ENCODE peak calls at places on chromosomes 16 and 17, in six cellular contexts. Y is GM12878; Z is CD8-positive, alpha-beta T cell; X is colonic mucosa; D is cardiac muscle cell; V is neural progenitor cell. C is an unnamed sample. For H3K9me3, the result is how much of the 10 kb centered on the place peaks cover.

GRCh38 chr16:19167710-19168172 is 299 bp upstream of the SYT17 start:
- DNase-seq in Y (no peak), Z (no peak), X (peak), D (peak), V (peak), C (peak)

GRCh38 chr17:15441315-15441714 is 26.1 kb downstream of the CDRT4 start:
- DNase-seq in Y (no peak), Z (no peak), X (no peak), D (peak), V (no peak), C (no peak)

GRCh38 chr16:2511128-2511785 is 2.5 kb upstream of the ATP6V0C start:
- DNase-seq in Y (no peak), Z (no peak), X (peak), D (peak), V (peak), C (peak)

GRCh38 chr17:50845260-50846147 is 10.1 kb downstream of the WFIKKN2 start:
- DNase-seq in Y (no peak), Z (no peak), X (no peak), D (no peak), V (no peak), C (no peak)

GRCh38 chr17:12406623-12407228 is 259.0 kb upstream of the MYOCD start:
- DNase-seq in Y (no peak), Z (no peak), X (no peak), D (no peak), V (no peak), C (no peak)

GRCh38 chr16:66653581-66654350 is 42.8 kb downstream of the CMTM4 start:
- DNase-seq in Y (no peak), Z (no peak), X (no peak), D (peak), V (no peak), C (no peak)

GRCh38 chr17:50279181-50279526 is 4.9 kb downstream of the TMEM92 start:
- DNase-seq in Y (no peak), Z (no peak), X (no peak), D (no peak), V (no peak), C (no peak)

GRCh38 chr17:16352838-16353701 is at the start of gene CENPV:
- DNase-seq in Y (no peak), Z (peak), X (peak), D (peak), V (peak), C (peak)

GRCh38 chr17:18371455-18371854 is 6.1 kb upstream of the EVPLL start:
- DNase-seq in Y (peak), Z (no peak), X (no peak), D (no peak), V (no peak), C (no peak)

GRCh38 chr16:87392823-87393679 is 915 bp downstream of the MAP1LC3B start:
- DNase-seq in Y (no peak), Z (no peak), X (peak), D (peak), V (peak), C (peak)

GRCh38 chr16:81739503-81739902 is 39.6 kb upstream of the PLCG2 start:
- DNase-seq in Y (no peak), Z (no peak), X (no peak), D (no peak), V (no peak), C (no peak)

GRCh38 chr16:84677017-84677803 is 22.6 kb upstream of the USP10 start:
- DNase-seq in Y (no peak), Z (no peak), X (no peak), D (peak), V (peak), C (no peak)

GRCh38 chr17:61294286-61294685 is 105.4 kb upstream of the TBX2 start:
- DNase-seq in Y (no peak), Z (no peak), X (no peak), D (no peak), V (no peak), C (no peak)

GRCh38 chr17:40496634-40497420 is 4.6 kb downstream of the TNS4 start:
- DNase-seq in Y (no peak), Z (no peak), X (no peak), D (no peak), V (no peak), C (no peak)

GRCh38 chr16:67959520-67959919 is 8.9 kb downstream of the SLC12A4 start:
- DNase-seq in Y (no peak), Z (no peak), X (no peak), D (peak), V (no peak), C (no peak)

GRCh38 chr17:17605747-17606083 is 14.2 kb upstream of the PEMT start:
- DNase-seq in Y (no peak), Z (no peak), X (no peak), D (no peak), V (no peak), C (no peak)

GRCh38 chr17:74840989-74841666 is 18.6 kb downstream of the GRIN2C start:
- DNase-seq in Y (no peak), Z (no peak), X (peak), D (peak), V (peak), C (peak)

GRCh38 chr16:66262253-66263167 is 104.0 kb upstream of the CDH5 start:
- DNase-seq in Y (no peak), Z (no peak), X (no peak), D (peak), V (no peak), C (peak)

GRCh38 chr16:12833939-12834338 is 30.3 kb upstream of the CPPED1 start:
- DNase-seq in Y (no peak), Z (no peak), X (no peak), D (no peak), V (peak), C (no peak)

GRCh38 chr16:75653926-75654325 is 6.4 kb downstream of the TERF2IP start:
- DNase-seq in Y (no peak), Z (no peak), X (no peak), D (no peak), V (no peak), C (no peak)

GRCh38 chr16:30474062-30474452 is 1.5 kb downstream of the ITGAL start:
- DNase-seq in Y (no peak), Z (no peak), X (no peak), D (no peak), V (no peak), C (no peak)

GRCh38 chr16:30470632-30471007 is 1.9 kb upstream of the ITGAL start:
- DNase-seq in Y (no peak), Z (no peak), X (no peak), D (no peak), V (no peak), C (no peak)

GRCh38 chr16:30472328-30472942 is at the start of gene ITGAL:
- DNase-seq in Y (peak), Z (peak), X (peak), D (no peak), V (no peak), C (peak)

GRCh38 chr16:30474684-30475083 is 2.1 kb downstream of the ITGAL start:
- DNase-seq in Y (no peak), Z (no peak), X (no peak), D (no peak), V (no peak), C (no peak)

GRCh38 chr16:30473231-30474061 is 904 bp downstream of the ITGAL start:
- DNase-seq in Y (no peak), Z (peak), X (no peak), D (no peak), V (no peak), C (peak)
- H3K4me3 ChIP-seq in Y (peak), Z (peak), X (peak), D (no peak), V (no peak), C (peak)

DNA sequence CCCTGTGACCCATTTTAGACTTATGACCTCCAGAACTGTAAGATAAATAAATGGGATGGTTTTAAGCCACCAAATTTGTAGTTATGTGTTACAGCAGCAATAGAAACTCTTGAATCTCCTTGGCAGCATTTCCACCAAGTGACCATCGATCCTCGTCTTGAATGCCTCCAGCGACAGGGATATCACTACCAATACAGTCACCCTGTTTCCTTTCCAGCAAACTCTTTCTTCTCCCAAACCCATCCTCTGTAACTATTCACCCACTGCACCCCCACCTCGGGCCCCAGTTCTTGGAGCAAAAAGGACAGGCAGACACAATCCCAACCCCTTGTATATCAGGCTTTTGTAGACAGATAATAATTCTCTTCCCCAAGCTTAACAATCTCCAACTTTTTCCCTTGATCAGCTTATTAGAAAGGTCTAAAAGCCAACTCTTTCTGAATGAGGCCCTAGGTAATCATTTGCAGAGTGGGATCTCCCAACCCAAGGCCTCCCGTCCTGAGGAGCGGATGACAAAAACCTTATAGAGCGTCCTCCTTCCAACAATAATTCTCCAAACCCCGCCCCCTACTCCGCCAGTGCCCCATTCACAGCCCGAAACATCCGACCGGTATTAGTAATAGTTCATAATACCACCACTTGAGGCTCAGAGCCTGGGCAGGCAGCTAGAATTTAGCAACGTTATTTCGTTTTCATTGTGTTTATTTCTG is 14.7 kb upstream of the PLLP start:
- DNase-seq in Y (no peak), Z (no peak), X (peak), D (no peak), V (no peak), C (peak)
- TF ChIP-seq CTCF in Y (peak), Z (no peak), X (no peak), D (peak), V (no peak), C (peak)

GRCh38 chr16:35575432-35575821 is 2116.0 kb downstream of the TP53TG3F start:
- DNase-seq in Y (no peak), Z (no peak), X (no peak), D (no peak), V (no peak), C (no peak)

GRCh38 chr16:35572186-35572585 is 2112.8 kb downstream of the TP53TG3F start:
- DNase-seq in Y (no peak), Z (no peak), X (no peak), D (no peak), V (no peak), C (no peak)

GRCh38 chr16:35574011-35574410 is 2114.6 kb downstream of the TP53TG3F start:
- DNase-seq in Y (no peak), Z (no peak), X (no peak), D (no peak), V (no peak), C (no peak)

GRCh38 chr16:35573407-35573806 is 2114.0 kb downstream of the TP53TG3F start:
- DNase-seq in Y (no peak), Z (no peak), X (no peak), D (no peak), V (no peak), C (no peak)

GRCh38 chr16:35574454-35575431 is 2115.3 kb downstream of the TP53TG3F start:
- DNase-seq in Y (no peak), Z (no peak), X (no peak), D (no peak), V (no peak), C (no peak)
- H3K9me3 ChIP-seq in Y (under half), Z (under half), X (under half), D (under half), V (under half), C (half or more)

DNA sequence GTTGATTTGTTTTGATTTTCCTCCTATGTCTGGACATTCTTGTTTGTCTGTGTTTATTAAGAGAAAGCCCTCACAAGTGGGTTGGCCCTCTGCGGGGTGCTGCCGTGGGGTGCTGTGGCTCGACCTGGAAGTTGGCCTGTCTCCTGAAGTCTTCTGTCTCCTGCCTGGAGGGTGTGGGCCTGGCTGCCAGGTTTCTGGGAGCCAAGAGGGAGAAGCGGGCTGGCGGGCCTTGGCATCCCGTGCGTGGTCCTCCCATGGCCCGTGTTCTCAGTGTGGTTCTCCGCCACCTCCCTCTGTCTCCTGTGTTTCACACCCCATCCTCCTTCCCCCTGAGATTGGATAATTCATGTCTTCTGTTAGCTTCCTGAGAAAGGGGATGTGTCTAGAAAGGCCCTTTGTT is 69.6 kb downstream of the RNF213 start:
- DNase-seq in Y (no peak), Z (no peak), X (no peak), D (no peak), V (no peak), C (peak)
- H3K4me3 ChIP-seq in Y (no peak), Z (no peak), X (no peak), D (no peak), V (no peak), C (no peak)

DNA sequence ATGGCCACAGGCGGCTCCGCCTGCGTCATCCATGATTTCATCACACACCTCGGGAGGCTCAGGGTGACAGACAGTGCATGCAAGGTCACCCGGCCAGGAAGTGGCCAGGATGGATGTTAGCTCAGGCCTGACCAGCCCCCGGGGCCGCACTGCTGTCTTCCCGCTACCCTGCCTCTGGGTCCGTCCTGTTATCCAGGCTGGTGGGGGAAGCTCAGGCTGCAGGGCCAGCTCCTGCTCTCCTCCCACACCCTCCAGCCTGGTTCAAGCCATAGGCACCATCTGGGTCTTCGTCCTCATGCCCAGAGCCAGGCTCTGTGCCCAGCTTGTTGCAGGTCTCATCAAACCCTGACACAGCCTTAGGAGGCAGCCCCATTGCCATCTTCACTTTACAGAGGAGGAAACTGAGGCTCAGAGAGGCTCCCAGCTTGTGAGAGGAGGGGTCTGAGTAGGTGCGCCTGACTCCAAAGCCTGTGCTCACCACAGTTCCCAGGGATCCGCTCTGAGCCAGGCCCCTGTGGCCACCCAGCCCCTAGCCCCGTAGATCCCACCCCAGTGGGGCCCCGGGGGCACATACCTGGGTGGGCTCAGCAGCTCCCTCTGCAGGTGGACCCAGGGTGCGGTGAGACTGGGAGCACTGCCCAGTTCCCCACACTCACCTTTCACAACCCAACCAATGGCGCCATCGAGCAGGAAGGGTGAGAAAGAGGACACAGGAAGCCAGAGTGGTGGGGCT is 414 bp upstream of the ADGRG3 start:
- DNase-seq in Y (no peak), Z (no peak), X (no peak), D (peak), V (no peak), C (peak)
- TF ChIP-seq CTCF in Y (no peak), Z (no peak), X (no peak), D (peak), V (peak), C (no peak)

GRCh38 chr16:35197656-35198055 is 1738.2 kb downstream of the TP53TG3F start:
- DNase-seq in Y (no peak), Z (no peak), X (no peak), D (no peak), V (no peak), C (no peak)
- H3K9me3 ChIP-seq in Y (under half), Z (under half), X (under half), D (under half), V (under half), C (under half)

DNA sequence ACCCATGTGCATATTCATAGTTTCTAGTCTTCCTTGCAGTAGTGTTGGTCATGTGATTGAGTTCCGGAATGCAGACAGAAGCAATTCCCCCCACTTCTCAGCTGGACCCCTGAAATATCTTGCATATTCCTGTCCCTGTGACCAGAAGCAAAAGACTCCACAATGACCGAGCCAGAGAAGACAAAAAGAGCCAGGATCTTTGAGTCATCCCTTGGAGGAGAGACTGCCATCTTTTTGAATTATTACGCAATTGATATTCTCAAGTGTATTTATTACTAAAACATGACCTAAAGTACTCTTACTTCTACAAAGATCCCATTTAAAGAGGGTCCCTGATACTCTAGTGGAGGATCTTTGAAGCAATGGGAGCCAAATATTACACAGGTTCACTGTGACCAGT is 43.5 kb downstream of the SOX9 start:
- DNase-seq in Y (no peak), Z (no peak), X (no peak), D (no peak), V (no peak), C (no peak)
- H3K4me3 ChIP-seq in Y (no peak), Z (no peak), X (no peak), D (no peak), V (no peak), C (no peak)

DNA sequence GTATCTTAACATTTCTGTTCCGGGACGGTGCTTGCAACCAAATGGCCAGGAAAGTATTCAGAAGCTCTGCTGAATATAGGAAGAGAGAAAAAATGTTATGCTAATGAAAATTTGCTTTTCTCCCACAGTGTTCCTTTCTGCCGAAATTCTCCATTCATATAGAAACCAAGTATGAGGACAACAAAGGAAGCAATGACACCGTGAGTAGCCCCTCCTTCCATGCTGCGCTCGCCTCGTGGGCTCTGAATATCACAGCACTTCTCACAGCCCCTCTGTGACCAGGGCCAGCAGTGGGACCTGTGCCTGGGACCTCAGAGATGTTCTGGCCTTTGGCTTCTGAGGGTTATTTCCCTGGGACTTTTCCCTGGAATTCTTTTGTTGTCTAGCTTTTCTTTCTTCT is 139.7 kb upstream of the NOL11 start:
- DNase-seq in Y (peak), Z (no peak), X (no peak), D (no peak), V (peak), C (no peak)
- TF ChIP-seq CTCF in Y (no peak), Z (no peak), X (no peak), D (no peak), V (no peak), C (no peak)

DNA sequence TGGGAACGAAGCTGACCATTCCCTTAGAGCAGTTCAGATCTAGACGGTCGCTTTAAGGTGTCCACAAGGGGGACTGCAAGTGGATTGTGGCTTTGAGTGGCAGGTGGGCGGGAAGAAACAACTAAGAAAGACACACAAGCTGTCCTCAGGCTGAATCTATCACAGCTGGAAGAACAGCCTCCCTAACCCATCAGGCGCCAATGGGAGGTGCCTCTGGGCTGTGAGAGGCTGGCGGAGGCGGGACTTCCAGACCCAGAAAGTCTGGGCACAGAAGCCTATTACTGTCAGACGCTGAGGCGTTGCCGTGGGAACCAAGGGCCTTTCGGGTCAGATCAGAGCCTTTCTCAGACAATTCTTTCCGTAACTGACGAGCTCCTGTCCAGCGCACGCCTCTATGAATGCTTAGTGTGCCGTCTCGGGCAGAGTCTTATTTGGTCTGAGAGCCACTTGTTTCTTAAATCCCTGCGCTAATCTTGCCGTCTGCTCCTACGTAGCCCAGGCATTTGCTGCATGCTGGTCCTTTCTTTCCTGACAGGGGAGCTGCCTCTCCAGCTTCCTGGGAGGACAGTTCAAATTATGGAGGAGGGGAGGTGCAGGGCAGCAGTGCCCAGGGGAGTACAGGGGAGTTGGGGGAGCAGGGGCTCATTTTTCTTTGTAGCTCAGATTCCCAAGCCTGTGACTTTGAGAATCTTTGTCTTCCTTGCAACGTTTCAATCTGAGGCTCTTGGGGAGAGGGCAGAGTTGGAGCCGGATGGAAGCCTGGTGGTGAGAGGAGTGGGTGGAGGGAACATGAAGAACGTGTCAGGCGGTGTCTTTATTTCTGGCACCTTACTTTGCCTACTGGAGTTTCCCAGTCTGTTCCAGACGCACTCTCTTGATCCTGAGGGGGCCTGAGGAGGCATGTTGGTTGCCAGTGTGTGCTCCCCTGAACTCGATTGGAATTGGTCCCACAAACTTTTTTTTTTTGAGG is 618.7 kb downstream of the KCNJ18 start:
- DNase-seq in Y (no peak), Z (no peak), X (no peak), D (no peak), V (no peak), C (no peak)
- H3K9me3 ChIP-seq in Y (under half), Z (under half), X (under half), D (under half), V (under half), C (under half)

GRCh38 chr16:9151597-9151996 is 60.2 kb downstream of the HAPSTR1 start:
- DNase-seq in Y (no peak), Z (no peak), X (no peak), D (no peak), V (no peak), C (no peak)

GRCh38 chr16:9153502-9153864 is 62.0 kb downstream of the HAPSTR1 start:
- DNase-seq in Y (no peak), Z (no peak), X (no peak), D (no peak), V (no peak), C (no peak)

GRCh38 chr16:9152649-9153501 is 61.4 kb downstream of the HAPSTR1 start:
- DNase-seq in Y (no peak), Z (no peak), X (no peak), D (no peak), V (no peak), C (no peak)

GRCh38 chr16:9155876-9156275 is 64.4 kb downstream of the HAPSTR1 start:
- DNase-seq in Y (no peak), Z (no peak), X (no peak), D (no peak), V (no peak), C (no peak)

GRCh38 chr16:9154576-9155410 is 63.3 kb downstream of the HAPSTR1 start:
- DNase-seq in Y (no peak), Z (no peak), X (no peak), D (no peak), V (no peak), C (no peak)
- H3K4me3 ChIP-seq in Y (no peak), Z (no peak), X (no peak), D (no peak), V (no peak), C (no peak)

C was measured in left lung.